ENCODE peak calls at places on chromosomes 1 and 21, in seven cellular contexts. I is cardiac muscle cell, P is psoas muscle, M is GM13976, D is neural crest cell, C is lower lobe of right lung, K is fibroblast of mammary gland. T is an unnamed sample.

GRCh38 chr1:94612081-94612480 is 70.5 kb upstream of the F3 start:
- DNase-seq in I (no peak), P (no peak), M (no peak), D (no peak), C (no peak), K (no peak), T (no peak)

GRCh38 chr1:87150143-87150542 is 178.5 kb upstream of the LMO4 start:
- DNase-seq in I (no peak), P (no peak), M (no peak), D (no peak), C (no peak), K (no peak), T (no peak)

GRCh38 chr1:62234709-62235108 is 40.1 kb downstream of the L1TD1 start:
- DNase-seq in I (no peak), P (no peak), M (no peak), D (no peak), C (no peak), K (peak; percentile 25), T (no peak)

GRCh38 chr1:41811051-41811795 is 107.5 kb downstream of the HIVEP3 start:
- DNase-seq in I (no peak), P (no peak), M (peak; percentile 41), D (no peak), C (peak; percentile 65), K (peak; percentile 58), T (no peak)

GRCh38 chr21:43825936-43826622 is 36.7 kb downstream of the RRP1 start:
- DNase-seq in I (peak; percentile 28), P (peak; percentile 88), M (no peak), D (no peak), C (peak; percentile 57), K (no peak), T (no peak)

GRCh38 chr1:169312084-169312954 is 55.3 kb downstream of the NME7 start:
- DNase-seq in I (no peak), P (no peak), M (no peak), D (no peak), C (no peak), K (peak; percentile 98), T (no peak)

GRCh38 chr1:68361511-68361910 is 88.2 kb downstream of the RPE65 start:
- DNase-seq in I (no peak), P (no peak), M (no peak), D (no peak), C (no peak), K (peak; percentile 68), T (no peak)

GRCh38 chr1:198187973-198188588 is 31.3 kb downstream of the NEK7 start:
- DNase-seq in I (no peak), P (no peak), M (no peak), D (no peak), C (no peak), K (no peak), T (no peak)

GRCh38 chr1:201347498-201348210 is 29.8 kb downstream of the TNNT2 start:
- DNase-seq in I (no peak), P (no peak), M (no peak), D (no peak), C (peak; percentile 3), K (no peak), T (no peak)

GRCh38 chr1:39800471-39800835 is 11.8 kb upstream of the BMP8B start:
- DNase-seq in I (no peak), P (no peak), M (no peak), D (no peak), C (no peak), K (no peak), T (no peak)

GRCh38 chr1:32125313-32125712 is 17.5 kb downstream of the KPNA6 start:
- DNase-seq in I (no peak), P (no peak), M (no peak), D (no peak), C (no peak), K (no peak), T (peak; percentile 38)
- TF ChIP-seq CTCF in I (no peak), P (no peak), M (no peak), D (no peak), C (no peak), K (no peak), T (no peak)

GRCh38 chr1:20696397-20697333 is 21.1 kb downstream of the KIF17 start:
- DNase-seq in I (peak; percentile 95), P (peak; percentile 94), M (peak; percentile 93), D (peak; percentile 91), C (peak; percentile 88), K (peak; percentile 87), T (peak; percentile 86)
- TF ChIP-seq CTCF in I (peak; percentile 75), P (peak; percentile 87), M (peak; percentile 91), D (peak; percentile 99), C (peak; percentile 93), K (peak; percentile 64), T (peak; percentile 56)

GRCh38 chr1:180248731-180249681 is 18.9 kb downstream of the LHX4 start:
- DNase-seq in I (peak; percentile 18), P (peak; percentile 44), M (no peak), D (no peak), C (peak; percentile 37), K (no peak), T (peak; percentile 68)
- TF ChIP-seq CTCF in I (no peak), P (no peak), M (no peak), D (no peak), C (no peak), K (no peak), T (peak; percentile 40)

GRCh38 chr1:2412773-2413494 is 570 bp upstream of the PEX10 start:
- DNase-seq in I (no peak), P (no peak), M (peak; percentile 81), D (no peak), C (no peak), K (peak; percentile 39), T (no peak)
- TF ChIP-seq CTCF in I (no peak), P (no peak), M (no peak), D (no peak), C (no peak), K (no peak), T (no peak)

GRCh38 chr1:37808369-37809319 is 636 bp upstream of the YRDC start:
- DNase-seq in I (peak; percentile 87), P (peak; percentile 87), M (peak; percentile 88), D (peak; percentile 61), C (peak; percentile 54), K (peak; percentile 69), T (peak; percentile 70)
- TF ChIP-seq CTCF in I (peak; percentile 7), P (no peak), M (no peak), D (no peak), C (no peak), K (no peak), T (no peak)

GRCh38 chr1:203615182-203615581 is 11.4 kb upstream of the ATP2B4 start:
- DNase-seq in I (no peak), P (no peak), M (no peak), D (no peak), C (no peak), K (no peak), T (no peak)
- TF ChIP-seq CTCF in I (no peak), P (no peak), M (no peak), D (no peak), C (no peak), K (no peak), T (no peak)

T was measured in BE2C.